ENCODE peak calls at places on chromosomes 5 and 9, in four cellular contexts. One of them, this sample, is unnamed.

GRCh38 chr9:134434896-134435506 is 108.7 kb downstream of the RXRA start:
- DNase-seq in HS-5: peak; percentile 33
- DNase-seq in mesenchymal stem cell: peak; percentile 95
- DNase-seq in cardiac muscle cell: peak; percentile 54
- DNase-seq in this sample: peak; percentile 95

GRCh38 chr5:146400206-146400605 is 46.9 kb upstream of the TCERG1 start:
- DNase-seq in HS-5: no peak
- DNase-seq in cardiac muscle cell: no peak
- DNase-seq in mesenchymal stem cell: no peak
- DNase-seq in this sample: no peak

GRCh38 chr5:11311272-11311671 is 550.2 kb upstream of the DAP start:
- DNase-seq in mesenchymal stem cell: no peak
- DNase-seq in cardiac muscle cell: no peak
- DNase-seq in HS-5: no peak
- DNase-seq in this sample: no peak

GRCh38 chr9:96218821-96219614 is 83.0 kb downstream of the HSD17B3 start:
- DNase-seq in HS-5: no peak
- DNase-seq in cardiac muscle cell: no peak
- DNase-seq in mesenchymal stem cell: no peak
- DNase-seq in this sample: no peak

GRCh38 chr5:75053286-75054109 is 1.1 kb upstream of the GCNT4 start:
- DNase-seq in mesenchymal stem cell: peak; percentile 93
- DNase-seq in cardiac muscle cell: peak; percentile 74
- DNase-seq in HS-5: no peak
- DNase-seq in this sample: peak; percentile 75

GRCh38 chr9:98127226-98127625 is 8.2 kb upstream of the TRIM14 start:
- DNase-seq in cardiac muscle cell: no peak
- DNase-seq in mesenchymal stem cell: no peak
- DNase-seq in HS-5: no peak
- DNase-seq in this sample: no peak

GRCh38 chr9:69919461-69920061 is 98.9 kb downstream of the CFAP95 start:
- DNase-seq in HS-5: no peak
- DNase-seq in cardiac muscle cell: peak; percentile 71
- DNase-seq in mesenchymal stem cell: peak; percentile 72
- DNase-seq in this sample: peak; percentile 81

GRCh38 chr9:35579130-35579529 is 25.9 kb upstream of the TESK1 start:
- DNase-seq in mesenchymal stem cell: no peak
- DNase-seq in HS-5: no peak
- DNase-seq in cardiac muscle cell: no peak
- DNase-seq in this sample: no peak

GRCh38 chr5:159286420-159287035 is 23.4 kb downstream of the UBLCP1 start:
- DNase-seq in cardiac muscle cell: peak; percentile 48
- DNase-seq in HS-5: no peak
- DNase-seq in mesenchymal stem cell: peak; percentile 43
- DNase-seq in this sample: peak; percentile 62

GRCh38 chr9:134913041-134913712 is 4.5 kb downstream of the FCN1 start:
- DNase-seq in cardiac muscle cell: no peak
- DNase-seq in HS-5: no peak
- DNase-seq in mesenchymal stem cell: no peak
- DNase-seq in this sample: no peak

GRCh38 chr9:35882265-35882848 is 12.2 kb upstream of the OR13J1 start:
- DNase-seq in HS-5: peak; percentile 53
- DNase-seq in cardiac muscle cell: peak; percentile 87
- DNase-seq in mesenchymal stem cell: peak; percentile 72
- DNase-seq in this sample: peak; percentile 87